ENCODE peak calls at places on chromosomes 12 and 14, in six cellular contexts. One of them, this sample, is unnamed.

GRCh38 chr12:130611026-130611905 is 104.8 kb downstream of the RIMBP2 start:
- DNase-seq in tibial artery: no peak
- DNase-seq in ovary: no peak
- DNase-seq in suprapubic skin: no peak
- DNase-seq in cardiac muscle cell: no peak
- DNase-seq in adrenal gland: no peak
- DNase-seq in this sample: no peak

GRCh38 chr12:50242751-50243191 is 40.5 kb downstream of the LIMA1 start:
- DNase-seq in tibial artery: no peak
- DNase-seq in ovary: no peak
- DNase-seq in suprapubic skin: no peak
- DNase-seq in cardiac muscle cell: no peak
- DNase-seq in adrenal gland: no peak
- DNase-seq in this sample: no peak

GRCh38 chr14:91140672-91141071 is 26.8 kb downstream of the DGLUCY start:
- DNase-seq in tibial artery: no peak
- DNase-seq in ovary: no peak
- DNase-seq in suprapubic skin: no peak
- DNase-seq in cardiac muscle cell: peak
- DNase-seq in adrenal gland: no peak
- DNase-seq in this sample: no peak

GRCh38 chr12:57001448-57001906 is 4.9 kb downstream of the ZBTB39 start:
- DNase-seq in tibial artery: peak
- DNase-seq in ovary: peak
- DNase-seq in suprapubic skin: peak
- DNase-seq in cardiac muscle cell: peak
- DNase-seq in adrenal gland: peak
- DNase-seq in this sample: peak

GRCh38 chr12:124457287-124458219 is 109.9 kb downstream of the NCOR2 start:
- DNase-seq in tibial artery: peak
- DNase-seq in ovary: peak
- DNase-seq in suprapubic skin: peak
- DNase-seq in cardiac muscle cell: no peak
- DNase-seq in adrenal gland: peak
- DNase-seq in this sample: peak

GRCh38 chr14:58922211-58922940 is 266.1 kb upstream of the DAAM1 start:
- DNase-seq in tibial artery: no peak
- DNase-seq in ovary: no peak
- DNase-seq in suprapubic skin: no peak
- DNase-seq in cardiac muscle cell: no peak
- DNase-seq in adrenal gland: no peak
- DNase-seq in this sample: no peak

GRCh38 chr14:30551460-30551859 is 7.5 kb upstream of the G2E3 start:
- DNase-seq in tibial artery: no peak
- DNase-seq in ovary: no peak
- DNase-seq in suprapubic skin: no peak
- DNase-seq in cardiac muscle cell: no peak
- DNase-seq in adrenal gland: no peak
- DNase-seq in this sample: no peak

GRCh38 chr12:47079894-47080724 is at the start of gene AMIGO2:
- DNase-seq in tibial artery: peak
- DNase-seq in ovary: peak
- DNase-seq in suprapubic skin: peak
- DNase-seq in cardiac muscle cell: peak
- DNase-seq in adrenal gland: peak
- DNase-seq in this sample: peak

GRCh38 chr14:68591786-68592185 is 201.1 kb downstream of the ZFP36L1 start:
- DNase-seq in tibial artery: no peak
- DNase-seq in ovary: no peak
- DNase-seq in suprapubic skin: peak
- DNase-seq in cardiac muscle cell: no peak
- DNase-seq in adrenal gland: no peak
- DNase-seq in this sample: no peak

GRCh38 chr12:6280053-6280469 is 30.4 kb upstream of the PLEKHG6 start:
- DNase-seq in tibial artery: peak
- DNase-seq in ovary: peak
- DNase-seq in suprapubic skin: peak
- DNase-seq in cardiac muscle cell: no peak
- DNase-seq in adrenal gland: peak
- DNase-seq in this sample: no peak

GRCh38 chr12:67592228-67593011 is 56.1 kb upstream of the DYRK2 start:
- DNase-seq in tibial artery: no peak
- DNase-seq in ovary: no peak
- DNase-seq in suprapubic skin: no peak
- DNase-seq in cardiac muscle cell: no peak
- DNase-seq in adrenal gland: no peak
- DNase-seq in this sample: no peak

GRCh38 chr12:25366159-25366558 is 115.4 kb upstream of the KRAS start:
- DNase-seq in tibial artery: no peak
- DNase-seq in ovary: no peak
- DNase-seq in suprapubic skin: no peak
- DNase-seq in cardiac muscle cell: no peak
- DNase-seq in adrenal gland: no peak
- DNase-seq in this sample: no peak

GRCh38 chr12:123131291-123131831 is 19.5 kb downstream of the PITPNM2 start:
- DNase-seq in tibial artery: no peak
- DNase-seq in ovary: no peak
- DNase-seq in suprapubic skin: no peak
- DNase-seq in cardiac muscle cell: no peak
- DNase-seq in adrenal gland: no peak
- DNase-seq in this sample: no peak

GRCh38 chr14:101126376-101127130 is 223.0 kb upstream of the RTL1 start:
- DNase-seq in tibial artery: peak
- DNase-seq in ovary: no peak
- DNase-seq in suprapubic skin: no peak
- DNase-seq in cardiac muscle cell: no peak
- DNase-seq in adrenal gland: no peak
- DNase-seq in this sample: peak

GRCh38 chr12:68831751-68832503 is 23.9 kb downstream of the MDM2 start:
- DNase-seq in tibial artery: no peak
- DNase-seq in ovary: no peak
- DNase-seq in suprapubic skin: no peak
- DNase-seq in cardiac muscle cell: no peak
- DNase-seq in adrenal gland: no peak
- DNase-seq in this sample: no peak

GRCh38 chr12:1083888-1084262 is 92.9 kb downstream of the ERC1 start:
- DNase-seq in tibial artery: peak
- DNase-seq in ovary: no peak
- DNase-seq in suprapubic skin: no peak
- DNase-seq in cardiac muscle cell: peak
- DNase-seq in adrenal gland: peak
- DNase-seq in this sample: no peak

GRCh38 chr14:49861581-49861922 is 9.0 kb upstream of the NEMF start:
- DNase-seq in tibial artery: peak
- DNase-seq in ovary: peak
- DNase-seq in suprapubic skin: peak
- DNase-seq in cardiac muscle cell: peak
- DNase-seq in adrenal gland: peak
- DNase-seq in this sample: peak

GRCh38 chr12:102172436-102172835 is 25.2 kb downstream of the PMCH start:
- DNase-seq in tibial artery: no peak
- DNase-seq in ovary: no peak
- DNase-seq in suprapubic skin: no peak
- DNase-seq in cardiac muscle cell: no peak
- DNase-seq in adrenal gland: no peak
- DNase-seq in this sample: no peak

GRCh38 chr12:78864483-78865296 is at the start of gene SYT1:
- DNase-seq in tibial artery: peak
- DNase-seq in ovary: peak
- DNase-seq in suprapubic skin: peak
- DNase-seq in cardiac muscle cell: peak
- DNase-seq in adrenal gland: no peak
- DNase-seq in this sample: no peak

GRCh38 chr12:65152586-65152985 is 16.8 kb upstream of the LEMD3 start:
- DNase-seq in tibial artery: no peak
- DNase-seq in ovary: no peak
- DNase-seq in suprapubic skin: no peak
- DNase-seq in cardiac muscle cell: no peak
- DNase-seq in adrenal gland: no peak
- DNase-seq in this sample: no peak

GRCh38 chr12:26119391-26119981 is 5.4 kb downstream of the BHLHE41 start:
- DNase-seq in tibial artery: no peak
- DNase-seq in ovary: no peak
- DNase-seq in suprapubic skin: no peak
- DNase-seq in cardiac muscle cell: peak
- DNase-seq in adrenal gland: peak
- DNase-seq in this sample: no peak

GRCh38 chr14:77041837-77042557 is 13.5 kb upstream of the IRF2BPL start:
- DNase-seq in tibial artery: peak
- DNase-seq in ovary: peak
- DNase-seq in suprapubic skin: no peak
- DNase-seq in cardiac muscle cell: peak
- DNase-seq in adrenal gland: peak
- DNase-seq in this sample: peak

GRCh38 chr14:58607571-58608317 is 30.0 kb upstream of the DACT1 start:
- DNase-seq in tibial artery: no peak
- DNase-seq in ovary: no peak
- DNase-seq in suprapubic skin: no peak
- DNase-seq in cardiac muscle cell: no peak
- DNase-seq in adrenal gland: no peak
- DNase-seq in this sample: no peak

GRCh38 chr12:2680676-2681039 is 114.1 kb upstream of the FKBP4 start:
- DNase-seq in tibial artery: no peak
- DNase-seq in ovary: no peak
- DNase-seq in suprapubic skin: no peak
- DNase-seq in cardiac muscle cell: no peak
- DNase-seq in adrenal gland: no peak
- DNase-seq in this sample: no peak

GRCh38 chr12:2681426-2682205 is 113.2 kb upstream of the FKBP4 start:
- DNase-seq in tibial artery: no peak
- DNase-seq in ovary: no peak
- DNase-seq in suprapubic skin: no peak
- DNase-seq in cardiac muscle cell: no peak
- DNase-seq in adrenal gland: no peak
- DNase-seq in this sample: peak

GRCh38 chr12:2679816-2680675 is 114.7 kb upstream of the FKBP4 start:
- DNase-seq in tibial artery: no peak
- DNase-seq in ovary: no peak
- DNase-seq in suprapubic skin: no peak
- DNase-seq in cardiac muscle cell: no peak
- DNase-seq in adrenal gland: no peak
- DNase-seq in this sample: peak

GRCh38 chr12:2683283-2684025 is 111.3 kb upstream of the FKBP4 start:
- DNase-seq in tibial artery: no peak
- DNase-seq in ovary: no peak
- DNase-seq in suprapubic skin: no peak
- DNase-seq in cardiac muscle cell: no peak
- DNase-seq in adrenal gland: no peak
- DNase-seq in this sample: peak

GRCh38 chr12:2682301-2683282 is 112.2 kb upstream of the FKBP4 start:
- DNase-seq in tibial artery: no peak
- DNase-seq in ovary: no peak
- DNase-seq in suprapubic skin: no peak
- DNase-seq in cardiac muscle cell: peak
- DNase-seq in adrenal gland: peak
- DNase-seq in this sample: peak
- TF ChIP-seq CTCF in tibial artery: no peak
- TF ChIP-seq CTCF in ovary: no peak
- TF ChIP-seq CTCF in suprapubic skin: no peak
- TF ChIP-seq CTCF in cardiac muscle cell: peak
- TF ChIP-seq CTCF in adrenal gland: peak
- TF ChIP-seq CTCF in this sample: no peak

GRCh38 chr12:113333877-113334785 is 778 bp downstream of the SLC8B1 start:
- DNase-seq in tibial artery: peak
- DNase-seq in ovary: no peak
- DNase-seq in suprapubic skin: no peak
- DNase-seq in cardiac muscle cell: no peak
- DNase-seq in adrenal gland: peak
- DNase-seq in this sample: no peak

GRCh38 chr12:113332688-113333087 is 2.2 kb downstream of the SLC8B1 start:
- DNase-seq in tibial artery: no peak
- DNase-seq in ovary: no peak
- DNase-seq in suprapubic skin: no peak
- DNase-seq in cardiac muscle cell: no peak
- DNase-seq in adrenal gland: no peak
- DNase-seq in this sample: no peak

GRCh38 chr12:113334786-113335539 is at the start of gene SLC8B1:
- DNase-seq in tibial artery: peak
- DNase-seq in ovary: peak
- DNase-seq in suprapubic skin: peak
- DNase-seq in cardiac muscle cell: peak
- DNase-seq in adrenal gland: peak
- DNase-seq in this sample: peak

GRCh38 chr12:113330505-113330904 is 4.4 kb downstream of the SLC8B1 start:
- DNase-seq in tibial artery: no peak
- DNase-seq in ovary: no peak
- DNase-seq in suprapubic skin: no peak
- DNase-seq in cardiac muscle cell: no peak
- DNase-seq in adrenal gland: no peak
- DNase-seq in this sample: no peak

GRCh38 chr12:113333111-113333750 is 1.7 kb downstream of the SLC8B1 start:
- DNase-seq in tibial artery: no peak
- DNase-seq in ovary: no peak
- DNase-seq in suprapubic skin: no peak
- DNase-seq in cardiac muscle cell: no peak
- DNase-seq in adrenal gland: peak
- DNase-seq in this sample: no peak
- H3K4me3 ChIP-seq in tibial artery: peak
- H3K4me3 ChIP-seq in ovary: peak
- H3K4me3 ChIP-seq in suprapubic skin: peak
- H3K4me3 ChIP-seq in cardiac muscle cell: no peak
- H3K4me3 ChIP-seq in adrenal gland: peak
- H3K4me3 ChIP-seq in this sample: peak

GRCh38 chr14:95235767-95236166 is 78.4 kb upstream of the DICER1 start:
- DNase-seq in tibial artery: no peak
- DNase-seq in ovary: no peak
- DNase-seq in suprapubic skin: no peak
- DNase-seq in cardiac muscle cell: no peak
- DNase-seq in adrenal gland: no peak
- DNase-seq in this sample: no peak
- H3K27ac ChIP-seq in tibial artery: no peak
- H3K27ac ChIP-seq in ovary: no peak
- H3K27ac ChIP-seq in suprapubic skin: no peak
- H3K27ac ChIP-seq in cardiac muscle cell: no peak
- H3K27ac ChIP-seq in adrenal gland: no peak
- H3K27ac ChIP-seq in this sample: no peak

GRCh38 chr14:102824832-102825231 is 47.6 kb downstream of the TRAF3 start:
- DNase-seq in tibial artery: no peak
- DNase-seq in ovary: no peak
- DNase-seq in suprapubic skin: no peak
- DNase-seq in cardiac muscle cell: no peak
- DNase-seq in adrenal gland: no peak
- DNase-seq in this sample: no peak
- TF ChIP-seq CTCF in tibial artery: no peak
- TF ChIP-seq CTCF in ovary: no peak
- TF ChIP-seq CTCF in suprapubic skin: no peak
- TF ChIP-seq CTCF in cardiac muscle cell: no peak
- TF ChIP-seq CTCF in adrenal gland: no peak
- TF ChIP-seq CTCF in this sample: no peak